ENCODE peak calls at places on chromosomes 3 and 15, in seven cellular contexts. M is stomach; C is NT2/D1; L is hepatocyte; D is CD8-positive, alpha-beta memory T cell; E is RWPE2; U is CD8-positive, alpha-beta T cell. W is an unnamed sample.

GRCh38 chr3:62046326-62046725 is 327.0 kb downstream of the FEZF2 start:
- DNase-seq in E (no peak), U (no peak), C (no peak), L (no peak), D (no peak), M (no peak), W (no peak)

GRCh38 chr3:129238945-129239705 is 10.3 kb upstream of the COPG1 start:
- DNase-seq in D (no peak), L (no peak), E (no peak), M (no peak), C (no peak), U (no peak), W (no peak)

GRCh38 chr3:137110392-137110996 is 152.7 kb downstream of the IL20RB start:
- DNase-seq in U (no peak), L (peak; percentile 56), C (no peak), M (no peak), D (no peak), E (no peak), W (peak; percentile 25)

GRCh38 chr15:83458396-83458795 is 11.3 kb downstream of the SH3GL3 start:
- DNase-seq in M (no peak), L (no peak), U (no peak), E (no peak), D (no peak), C (no peak), W (no peak)

GRCh38 chr3:25648925-25649828 is 15.5 kb downstream of the TOP2B start:
- DNase-seq in L (no peak), M (no peak), C (no peak), E (no peak), U (no peak), D (no peak), W (no peak)

GRCh38 chr15:49492834-49493233 is 69.8 kb downstream of the FGF7 start:
- DNase-seq in E (no peak), D (no peak), U (no peak), C (no peak), L (no peak), M (no peak), W (no peak)

GRCh38 chr3:177591371-177591770 is 394.1 kb upstream of the TBL1XR1 start:
- DNase-seq in D (no peak), L (no peak), C (no peak), M (no peak), U (no peak), E (peak; percentile 77), W (no peak)

GRCh38 chr3:126213376-126214044 is 33.1 kb upstream of the ALDH1L1 start:
- DNase-seq in M (no peak), C (no peak), U (no peak), L (no peak), E (no peak), D (no peak), W (no peak)

GRCh38 chr3:120622870-120623718 is 27.0 kb downstream of the NDUFB4 start:
- DNase-seq in E (no peak), U (no peak), D (peak; percentile 50), C (no peak), M (no peak), L (no peak), W (peak; percentile 61)

GRCh38 chr15:41490355-41490754 is 3.3 kb upstream of the ITPKA start:
- DNase-seq in U (no peak), C (no peak), L (peak; percentile 71), E (no peak), D (no peak), M (no peak), W (no peak)

GRCh38 chr3:157130881-157131251 is 29.1 kb downstream of the CCNL1 start:
- DNase-seq in D (no peak), U (no peak), C (no peak), M (no peak), L (no peak), E (no peak), W (no peak)

GRCh38 chr3:157132341-157132740 is 27.6 kb downstream of the CCNL1 start:
- DNase-seq in E (no peak), M (no peak), U (no peak), D (no peak), C (no peak), L (no peak), W (no peak)

GRCh38 chr3:157132936-157133335 is 27.0 kb downstream of the CCNL1 start:
- DNase-seq in M (no peak), U (no peak), C (no peak), D (no peak), E (no peak), L (no peak), W (no peak)

GRCh38 chr3:157130138-157130880 is 29.6 kb downstream of the CCNL1 start:
- DNase-seq in C (peak; percentile 57), D (peak; percentile 87), U (peak; percentile 85), M (peak; percentile 63), L (peak; percentile 89), E (peak; percentile 81), W (peak; percentile 66)

GRCh38 chr3:157131861-157132260 is 28.1 kb downstream of the CCNL1 start:
- DNase-seq in U (no peak), D (no peak), L (no peak), M (no peak), C (no peak), E (no peak), W (no peak)
- H3K4me1 ChIP-seq in U (peaks cover 50% of the 10 kb centered on the region), D (peaks cover 59% of the 10 kb centered on the region), L (peaks cover 66% of the 10 kb centered on the region), M (peaks cover 70% of the 10 kb centered on the region), C (peaks cover 24% of the 10 kb centered on the region), E (peaks cover 78% of the 10 kb centered on the region), W (no peaks in the 10 kb centered on the region)

GRCh38 chr3:86938706-86939105 is 52.2 kb downstream of the VGLL3 start:
- DNase-seq in E (no peak), D (no peak), U (no peak), C (no peak), L (no peak), M (no peak), W (no peak)
- H3K4me3 ChIP-seq in E (no peak overlapping the region), D (no peak overlapping the region), U (no peak overlapping the region), C (no peak overlapping the region), L (no peak overlapping the region), M (no peak overlapping the region), W (no peak overlapping the region)

GRCh38 chr15:52797625-52798501 is 7.7 kb upstream of the ONECUT1 start:
- DNase-seq in D (no peak), E (no peak), M (no peak), U (no peak), C (no peak), L (no peak), W (no peak)

GRCh38 chr15:52796742-52797515 is 6.8 kb upstream of the ONECUT1 start:
- DNase-seq in M (no peak), C (no peak), L (no peak), E (no peak), U (no peak), D (no peak), W (no peak)

GRCh38 chr15:52795464-52796227 is 5.5 kb upstream of the ONECUT1 start:
- DNase-seq in D (no peak), C (no peak), L (no peak), E (no peak), U (no peak), M (no peak), W (no peak)

GRCh38 chr15:52796228-52796521 is 6.0 kb upstream of the ONECUT1 start:
- DNase-seq in L (no peak), U (no peak), M (no peak), C (no peak), D (no peak), E (no peak), W (no peak)

GRCh38 chr15:52794665-52795463 is 4.7 kb upstream of the ONECUT1 start:
- DNase-seq in D (no peak), C (no peak), L (no peak), M (no peak), E (no peak), U (no peak), W (no peak)
- H3K4me1 ChIP-seq in D (no peaks in the 10 kb centered on the region), C (peaks cover 2% of the 10 kb centered on the region), L (no peaks in the 10 kb centered on the region), M (peaks cover 18% of the 10 kb centered on the region), E (no peaks in the 10 kb centered on the region), U (peaks cover 10% of the 10 kb centered on the region), W (no peaks in the 10 kb centered on the region)

GRCh38 chr15:59993041-59993750 is 10.9 kb upstream of the FOXB1 start:
- DNase-seq in C (no peak), M (no peak), U (no peak), L (no peak), E (no peak), D (no peak), W (no peak)
- H3K4me3 ChIP-seq in C (no peak overlapping the region), M (no peak overlapping the region), U (no peak overlapping the region), L (no peak overlapping the region), E (no peak overlapping the region), D (no peak overlapping the region), W (no peak overlapping the region)

GRCh38 chr3:16179261-16179660 is 4.8 kb downstream of the GALNT15 start:
- DNase-seq in U (no peak), C (no peak), L (no peak), M (no peak), E (no peak), D (no peak), W (no peak)
- H3K4me1 ChIP-seq in U (no peaks in the 10 kb centered on the region), C (peaks cover 3% of the 10 kb centered on the region), L (peaks cover 3% of the 10 kb centered on the region), M (peaks cover 5% of the 10 kb centered on the region), E (peaks cover 4% of the 10 kb centered on the region), D (no peaks in the 10 kb centered on the region), W (no peaks in the 10 kb centered on the region)

DNA sequence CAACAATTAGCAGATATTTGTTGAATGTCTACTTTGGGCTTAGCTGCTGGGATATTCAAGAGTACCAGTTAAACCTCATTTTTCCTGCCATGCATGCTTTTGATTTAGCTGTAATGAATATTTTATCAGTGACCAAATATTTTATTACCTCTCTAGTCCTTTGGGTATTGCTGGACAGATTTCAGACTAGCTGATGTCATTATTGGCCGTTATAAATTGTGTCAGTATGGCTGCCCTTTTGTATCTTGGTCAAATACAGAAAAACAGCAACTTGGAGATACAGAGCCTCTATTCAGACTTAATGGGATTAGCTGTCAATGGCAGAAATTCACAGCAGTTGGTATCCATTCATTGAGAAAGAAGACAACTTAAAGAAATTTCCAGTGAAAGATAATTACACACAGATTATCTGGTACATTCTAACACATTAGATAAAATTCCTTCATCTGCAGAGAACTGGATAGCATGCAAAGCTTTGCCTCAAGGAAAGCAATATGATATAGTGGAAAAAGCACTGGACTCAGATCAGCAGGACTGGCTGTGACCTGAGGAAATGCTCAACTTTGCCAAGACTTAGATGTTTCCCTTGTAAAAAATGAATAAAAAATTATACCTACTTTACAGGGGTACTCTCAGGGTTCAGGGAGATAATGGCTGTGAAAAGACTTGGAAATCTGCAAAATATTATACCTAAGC is 20.8 kb downstream of the COL6A6 start:
- DNase-seq in L (no peak), M (no peak), C (no peak), U (no peak), D (no peak), E (no peak), W (no peak)
- H3K4me3 ChIP-seq in L (no peak overlapping the region), M (no peak overlapping the region), C (no peak overlapping the region), U (no peak overlapping the region), D (no peak overlapping the region), E (no peak overlapping the region), W (no peak overlapping the region)

W was measured in BE2C.